ENCODE peak calls at places on chromosome 1, in ten cellular contexts. One of them, this sample, is unnamed.
A peak's percentile ranks its signal among the peaks of the same experiment; 100 is the strongest.

GRCh38 chr1:54528613-54529012 is 19.4 kb upstream of the ACOT11 start:
- DNase-seq in aorta: peak; percentile 7
- DNase-seq in epithelial cell of proximal tubule: no peak
- DNase-seq in HCEC 1CT: no peak
- DNase-seq in GM10248: no peak
- DNase-seq in H54: no peak
- DNase-seq in AG09309: no peak
- DNase-seq in AG08396: no peak
- DNase-seq in activated CD4-positive, alpha-beta T cell treated with anti-CD3 and anti-CD28 coated beads, Interleukin-2, amount 10 ng/mL, durations not matched to agents 7 days and 5 days: no peak
- DNase-seq in AG20443: no peak
- DNase-seq in this sample: no peak

GRCh38 chr1:35407743-35408142 is 139.2 kb downstream of the ZMYM4 start:
- DNase-seq in HCEC 1CT: no peak
- DNase-seq in epithelial cell of proximal tubule: no peak
- DNase-seq in H54: no peak
- DNase-seq in AG08396: no peak
- DNase-seq in aorta: no peak
- DNase-seq in GM10248: no peak
- DNase-seq in AG20443: no peak
- DNase-seq in activated CD4-positive, alpha-beta T cell treated with anti-CD3 and anti-CD28 coated beads, Interleukin-2, amount 10 ng/mL, durations not matched to agents 7 days and 5 days: no peak
- DNase-seq in AG09309: no peak
- DNase-seq in this sample: no peak

GRCh38 chr1:91283421-91283726 is 121.3 kb downstream of the HFM1 start:
- DNase-seq in epithelial cell of proximal tubule: no peak
- DNase-seq in H54: no peak
- DNase-seq in HCEC 1CT: no peak
- DNase-seq in AG20443: no peak
- DNase-seq in AG08396: no peak
- DNase-seq in AG09309: no peak
- DNase-seq in aorta: no peak
- DNase-seq in GM10248: no peak
- DNase-seq in activated CD4-positive, alpha-beta T cell treated with anti-CD3 and anti-CD28 coated beads, Interleukin-2, amount 10 ng/mL, durations not matched to agents 7 days and 5 days: no peak
- DNase-seq in this sample: no peak

GRCh38 chr1:155250246-155250632 is 5.0 kb downstream of the ENTREP3 start:
- DNase-seq in epithelial cell of proximal tubule: no peak
- DNase-seq in H54: no peak
- DNase-seq in HCEC 1CT: no peak
- DNase-seq in aorta: no peak
- DNase-seq in activated CD4-positive, alpha-beta T cell treated with anti-CD3 and anti-CD28 coated beads, Interleukin-2, amount 10 ng/mL, durations not matched to agents 7 days and 5 days: no peak
- DNase-seq in GM10248: no peak
- DNase-seq in AG20443: no peak
- DNase-seq in AG08396: no peak
- DNase-seq in AG09309: no peak
- DNase-seq in this sample: no peak

GRCh38 chr1:147633759-147634158 is 36.6 kb downstream of the ACP6 start:
- DNase-seq in aorta: no peak
- DNase-seq in activated CD4-positive, alpha-beta T cell treated with anti-CD3 and anti-CD28 coated beads, Interleukin-2, amount 10 ng/mL, durations not matched to agents 7 days and 5 days: no peak
- DNase-seq in AG08396: no peak
- DNase-seq in H54: no peak
- DNase-seq in AG20443: no peak
- DNase-seq in epithelial cell of proximal tubule: no peak
- DNase-seq in GM10248: no peak
- DNase-seq in HCEC 1CT: no peak
- DNase-seq in AG09309: no peak
- DNase-seq in this sample: no peak

GRCh38 chr1:10647414-10648170 is 148.9 kb downstream of the CASZ1 start:
- DNase-seq in AG08396: no peak
- DNase-seq in activated CD4-positive, alpha-beta T cell treated with anti-CD3 and anti-CD28 coated beads, Interleukin-2, amount 10 ng/mL, durations not matched to agents 7 days and 5 days: no peak
- DNase-seq in aorta: no peak
- DNase-seq in AG20443: no peak
- DNase-seq in GM10248: no peak
- DNase-seq in HCEC 1CT: no peak
- DNase-seq in H54: no peak
- DNase-seq in epithelial cell of proximal tubule: no peak
- DNase-seq in AG09309: no peak
- DNase-seq in this sample: no peak

GRCh38 chr1:20600156-20600555 is 11.3 kb downstream of the CDA start:
- DNase-seq in AG08396: no peak
- DNase-seq in AG09309: no peak
- DNase-seq in aorta: no peak
- DNase-seq in H54: no peak
- DNase-seq in epithelial cell of proximal tubule: no peak
- DNase-seq in activated CD4-positive, alpha-beta T cell treated with anti-CD3 and anti-CD28 coated beads, Interleukin-2, amount 10 ng/mL, durations not matched to agents 7 days and 5 days: no peak
- DNase-seq in AG20443: no peak
- DNase-seq in HCEC 1CT: no peak
- DNase-seq in GM10248: no peak
- DNase-seq in this sample: no peak

GRCh38 chr1:241926141-241926540 is 31.4 kb upstream of the BECN2 start:
- DNase-seq in HCEC 1CT: no peak
- DNase-seq in AG20443: no peak
- DNase-seq in epithelial cell of proximal tubule: no peak
- DNase-seq in AG09309: no peak
- DNase-seq in activated CD4-positive, alpha-beta T cell treated with anti-CD3 and anti-CD28 coated beads, Interleukin-2, amount 10 ng/mL, durations not matched to agents 7 days and 5 days: no peak
- DNase-seq in GM10248: no peak
- DNase-seq in aorta: no peak
- DNase-seq in H54: no peak
- DNase-seq in AG08396: no peak
- DNase-seq in this sample: no peak

GRCh38 chr1:45205000-45205909 is 1.1 kb downstream of the ZSWIM5 start:
- DNase-seq in GM10248: no peak
- DNase-seq in aorta: peak; percentile 83
- DNase-seq in AG08396: peak; percentile 66
- DNase-seq in AG09309: no peak
- DNase-seq in epithelial cell of proximal tubule: no peak
- DNase-seq in activated CD4-positive, alpha-beta T cell treated with anti-CD3 and anti-CD28 coated beads, Interleukin-2, amount 10 ng/mL, durations not matched to agents 7 days and 5 days: peak; percentile 6
- DNase-seq in AG20443: peak; percentile 65
- DNase-seq in H54: no peak
- DNase-seq in HCEC 1CT: no peak
- DNase-seq in this sample: no peak

GRCh38 chr1:44347280-44347679 is 7.8 kb downstream of the ERI3 start:
- DNase-seq in AG08396: peak; percentile 28
- DNase-seq in H54: no peak
- DNase-seq in HCEC 1CT: peak; percentile 39
- DNase-seq in GM10248: no peak
- DNase-seq in AG20443: peak; percentile 77
- DNase-seq in epithelial cell of proximal tubule: no peak
- DNase-seq in activated CD4-positive, alpha-beta T cell treated with anti-CD3 and anti-CD28 coated beads, Interleukin-2, amount 10 ng/mL, durations not matched to agents 7 days and 5 days: no peak
- DNase-seq in aorta: no peak
- DNase-seq in AG09309: peak; percentile 55
- DNase-seq in this sample: no peak

GRCh38 chr1:174912243-174912642 is 87.5 kb upstream of the CACYBP start:
- DNase-seq in H54: no peak
- DNase-seq in GM10248: no peak
- DNase-seq in aorta: no peak
- DNase-seq in AG20443: no peak
- DNase-seq in AG08396: no peak
- DNase-seq in AG09309: no peak
- DNase-seq in epithelial cell of proximal tubule: no peak
- DNase-seq in activated CD4-positive, alpha-beta T cell treated with anti-CD3 and anti-CD28 coated beads, Interleukin-2, amount 10 ng/mL, durations not matched to agents 7 days and 5 days: no peak
- DNase-seq in HCEC 1CT: no peak
- DNase-seq in this sample: no peak

GRCh38 chr1:174769961-174770549 is 229.7 kb upstream of the CACYBP start:
- DNase-seq in activated CD4-positive, alpha-beta T cell treated with anti-CD3 and anti-CD28 coated beads, Interleukin-2, amount 10 ng/mL, durations not matched to agents 7 days and 5 days: peak; percentile 53
- DNase-seq in HCEC 1CT: peak; percentile 48
- DNase-seq in GM10248: peak; percentile 37
- DNase-seq in epithelial cell of proximal tubule: peak; percentile 10
- DNase-seq in H54: peak; percentile 14
- DNase-seq in AG08396: peak; percentile 38
- DNase-seq in AG20443: peak; percentile 54
- DNase-seq in AG09309: peak; percentile 23
- DNase-seq in aorta: no peak
- DNase-seq in this sample: no peak

GRCh38 chr1:13543927-13544556 is 30.2 kb upstream of the LRRC38 start:
- DNase-seq in activated CD4-positive, alpha-beta T cell treated with anti-CD3 and anti-CD28 coated beads, Interleukin-2, amount 10 ng/mL, durations not matched to agents 7 days and 5 days: no peak
- DNase-seq in HCEC 1CT: no peak
- DNase-seq in AG08396: no peak
- DNase-seq in GM10248: no peak
- DNase-seq in H54: no peak
- DNase-seq in aorta: no peak
- DNase-seq in epithelial cell of proximal tubule: no peak
- DNase-seq in AG09309: no peak
- DNase-seq in AG20443: peak; percentile 84
- DNase-seq in this sample: no peak

GRCh38 chr1:225944951-225945350 is 3.9 kb upstream of the LEFTY2 start:
- DNase-seq in HCEC 1CT: no peak
- DNase-seq in epithelial cell of proximal tubule: no peak
- DNase-seq in activated CD4-positive, alpha-beta T cell treated with anti-CD3 and anti-CD28 coated beads, Interleukin-2, amount 10 ng/mL, durations not matched to agents 7 days and 5 days: peak; percentile 13
- DNase-seq in aorta: peak; percentile 36
- DNase-seq in GM10248: peak; percentile 73
- DNase-seq in AG09309: no peak
- DNase-seq in AG08396: no peak
- DNase-seq in H54: no peak
- DNase-seq in AG20443: no peak
- DNase-seq in this sample: no peak

GRCh38 chr1:74641876-74642275 is 31.7 kb downstream of the ERICH3 start:
- DNase-seq in AG08396: no peak
- DNase-seq in aorta: no peak
- DNase-seq in HCEC 1CT: peak; percentile 15
- DNase-seq in AG20443: no peak
- DNase-seq in H54: no peak
- DNase-seq in AG09309: no peak
- DNase-seq in GM10248: no peak
- DNase-seq in activated CD4-positive, alpha-beta T cell treated with anti-CD3 and anti-CD28 coated beads, Interleukin-2, amount 10 ng/mL, durations not matched to agents 7 days and 5 days: no peak
- DNase-seq in epithelial cell of proximal tubule: no peak
- DNase-seq in this sample: no peak

GRCh38 chr1:46180082-46180616 is 3.9 kb upstream of the P3R3URF start:
- DNase-seq in AG08396: no peak
- DNase-seq in activated CD4-positive, alpha-beta T cell treated with anti-CD3 and anti-CD28 coated beads, Interleukin-2, amount 10 ng/mL, durations not matched to agents 7 days and 5 days: peak; percentile 23
- DNase-seq in AG09309: no peak
- DNase-seq in HCEC 1CT: no peak
- DNase-seq in GM10248: no peak
- DNase-seq in AG20443: no peak
- DNase-seq in H54: no peak
- DNase-seq in epithelial cell of proximal tubule: no peak
- DNase-seq in aorta: peak; percentile 75
- DNase-seq in this sample: no peak

GRCh38 chr1:236176337-236177336 is 34.3 kb downstream of the GPR137B start:
- DNase-seq in HCEC 1CT: no peak
- DNase-seq in epithelial cell of proximal tubule: peak; percentile 63
- DNase-seq in activated CD4-positive, alpha-beta T cell treated with anti-CD3 and anti-CD28 coated beads, Interleukin-2, amount 10 ng/mL, durations not matched to agents 7 days and 5 days: no peak
- DNase-seq in aorta: no peak
- DNase-seq in H54: no peak
- DNase-seq in AG08396: no peak
- DNase-seq in GM10248: no peak
- DNase-seq in AG09309: no peak
- DNase-seq in AG20443: peak; percentile 14
- DNase-seq in this sample: no peak